ENCODE peak calls at places on chromosomes 11 and 22, in nine cellular contexts. One of them, this sample, is unnamed.
A peak's percentile ranks its signal among the peaks of the same experiment; 100 is the strongest.

GRCh38 chr11:67627788-67628624 is 1.7 kb downstream of the NUDT8 start:
- DNase-seq in astrocyte of the spinal cord: no peak
- DNase-seq in A549: no peak
- DNase-seq in nephron progenitor cell: no peak
- DNase-seq in stomach: no peak
- DNase-seq in WERI-Rb-1: no peak
- DNase-seq in AG09309: no peak
- DNase-seq in OCI-LY7: no peak
- DNase-seq in foreskin fibroblast: no peak
- DNase-seq in this sample: no peak

GRCh38 chr11:58471892-58472291 is 29.9 kb upstream of the OR5B12 start:
- DNase-seq in astrocyte of the spinal cord: no peak
- DNase-seq in A549: no peak
- DNase-seq in nephron progenitor cell: no peak
- DNase-seq in stomach: no peak
- DNase-seq in WERI-Rb-1: no peak
- DNase-seq in AG09309: no peak
- DNase-seq in OCI-LY7: no peak
- DNase-seq in foreskin fibroblast: no peak
- DNase-seq in this sample: no peak

GRCh38 chr11:31397239-31397834 is 27.7 kb downstream of the DNAJC24 start:
- DNase-seq in astrocyte of the spinal cord: peak; percentile 29
- DNase-seq in A549: peak; percentile 5
- DNase-seq in nephron progenitor cell: no peak
- DNase-seq in stomach: no peak
- DNase-seq in WERI-Rb-1: no peak
- DNase-seq in AG09309: no peak
- DNase-seq in OCI-LY7: peak; percentile 42
- DNase-seq in foreskin fibroblast: peak; percentile 41
- DNase-seq in this sample: no peak

GRCh38 chr11:1741741-1742140 is 8.7 kb downstream of the IFITM10 start:
- DNase-seq in astrocyte of the spinal cord: no peak
- DNase-seq in A549: no peak
- DNase-seq in nephron progenitor cell: no peak
- DNase-seq in stomach: no peak
- DNase-seq in WERI-Rb-1: no peak
- DNase-seq in AG09309: no peak
- DNase-seq in OCI-LY7: no peak
- DNase-seq in foreskin fibroblast: no peak
- DNase-seq in this sample: no peak

GRCh38 chr11:78193806-78194205 is 5.1 kb downstream of the USP35 start:
- DNase-seq in astrocyte of the spinal cord: no peak
- DNase-seq in A549: no peak
- DNase-seq in nephron progenitor cell: no peak
- DNase-seq in stomach: no peak
- DNase-seq in WERI-Rb-1: no peak
- DNase-seq in AG09309: no peak
- DNase-seq in OCI-LY7: no peak
- DNase-seq in foreskin fibroblast: no peak
- DNase-seq in this sample: no peak

GRCh38 chr11:131297441-131297840 is 73.0 kb upstream of the NTM start:
- DNase-seq in astrocyte of the spinal cord: no peak
- DNase-seq in A549: no peak
- DNase-seq in nephron progenitor cell: no peak
- DNase-seq in stomach: no peak
- DNase-seq in WERI-Rb-1: no peak
- DNase-seq in AG09309: no peak
- DNase-seq in OCI-LY7: no peak
- DNase-seq in foreskin fibroblast: no peak
- DNase-seq in this sample: no peak

GRCh38 chr11:59174664-59175033 is 2.7 kb downstream of the DTX4 start:
- DNase-seq in astrocyte of the spinal cord: no peak
- DNase-seq in A549: no peak
- DNase-seq in nephron progenitor cell: no peak
- DNase-seq in stomach: peak; percentile 43
- DNase-seq in WERI-Rb-1: no peak
- DNase-seq in AG09309: peak; percentile 40
- DNase-seq in OCI-LY7: no peak
- DNase-seq in foreskin fibroblast: peak; percentile 48
- DNase-seq in this sample: no peak

GRCh38 chr22:33931406-33931805 is 11.1 kb upstream of the LARGE1 start:
- DNase-seq in astrocyte of the spinal cord: no peak
- DNase-seq in A549: no peak
- DNase-seq in nephron progenitor cell: no peak
- DNase-seq in stomach: no peak
- DNase-seq in WERI-Rb-1: no peak
- DNase-seq in AG09309: no peak
- DNase-seq in OCI-LY7: no peak
- DNase-seq in foreskin fibroblast: no peak
- DNase-seq in this sample: no peak

GRCh38 chr11:29280452-29280851 is 736.4 kb downstream of the KCNA4 start:
- DNase-seq in astrocyte of the spinal cord: peak; percentile 45
- DNase-seq in A549: no peak
- DNase-seq in nephron progenitor cell: no peak
- DNase-seq in stomach: no peak
- DNase-seq in WERI-Rb-1: no peak
- DNase-seq in AG09309: no peak
- DNase-seq in OCI-LY7: no peak
- DNase-seq in foreskin fibroblast: no peak
- DNase-seq in this sample: no peak

GRCh38 chr11:87092159-87092558 is 54.4 kb downstream of the TMEM135 start:
- DNase-seq in astrocyte of the spinal cord: no peak
- DNase-seq in A549: no peak
- DNase-seq in nephron progenitor cell: no peak
- DNase-seq in stomach: no peak
- DNase-seq in WERI-Rb-1: no peak
- DNase-seq in AG09309: no peak
- DNase-seq in OCI-LY7: no peak
- DNase-seq in foreskin fibroblast: peak; percentile 44
- DNase-seq in this sample: no peak

GRCh38 chr22:44111562-44112155 is 69.1 kb upstream of the PARVG start:
- DNase-seq in astrocyte of the spinal cord: no peak
- DNase-seq in A549: no peak
- DNase-seq in nephron progenitor cell: no peak
- DNase-seq in stomach: no peak
- DNase-seq in WERI-Rb-1: no peak
- DNase-seq in AG09309: no peak
- DNase-seq in OCI-LY7: no peak
- DNase-seq in foreskin fibroblast: no peak
- DNase-seq in this sample: no peak

GRCh38 chr11:29260939-29261705 is 755.7 kb downstream of the KCNA4 start:
- DNase-seq in astrocyte of the spinal cord: peak; percentile 46
- DNase-seq in A549: peak; percentile 15
- DNase-seq in nephron progenitor cell: no peak
- DNase-seq in stomach: no peak
- DNase-seq in WERI-Rb-1: no peak
- DNase-seq in AG09309: no peak
- DNase-seq in OCI-LY7: no peak
- DNase-seq in foreskin fibroblast: peak; percentile 33
- DNase-seq in this sample: no peak

GRCh38 chr11:27085605-27086004 is 45.0 kb downstream of the BBOX1 start:
- DNase-seq in astrocyte of the spinal cord: no peak
- DNase-seq in A549: no peak
- DNase-seq in nephron progenitor cell: no peak
- DNase-seq in stomach: no peak
- DNase-seq in WERI-Rb-1: no peak
- DNase-seq in AG09309: no peak
- DNase-seq in OCI-LY7: no peak
- DNase-seq in foreskin fibroblast: no peak
- DNase-seq in this sample: no peak

DNA sequence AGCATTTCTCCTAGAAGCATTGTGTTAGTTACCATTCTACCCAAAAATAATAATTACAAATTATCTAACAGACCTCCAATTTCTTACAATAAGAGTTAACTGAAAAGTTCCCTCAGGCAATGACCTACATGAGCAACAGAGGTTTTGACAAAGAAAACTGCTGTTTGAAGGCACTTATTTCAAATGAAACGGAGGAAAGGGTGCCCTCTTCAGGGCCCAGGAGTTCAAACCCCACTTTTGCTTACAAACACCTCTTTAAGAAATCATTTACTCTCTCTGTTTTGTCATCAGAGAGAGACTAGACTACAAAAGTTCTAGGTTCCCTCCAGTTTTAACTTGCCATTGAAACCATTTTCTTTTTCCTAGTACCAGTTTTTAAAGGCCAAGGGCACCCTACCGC is 56.7 kb downstream of the AMBRA1 start:
- DNase-seq in astrocyte of the spinal cord: peak; percentile 12
- DNase-seq in A549: no peak
- DNase-seq in nephron progenitor cell: no peak
- DNase-seq in stomach: no peak
- DNase-seq in WERI-Rb-1: no peak
- DNase-seq in AG09309: no peak
- DNase-seq in OCI-LY7: no peak
- DNase-seq in foreskin fibroblast: peak; percentile 34
- DNase-seq in this sample: no peak
- TF ChIP-seq CTCF in astrocyte of the spinal cord: peak; percentile 30
- TF ChIP-seq CTCF in A549: peak; percentile 7
- TF ChIP-seq CTCF in nephron progenitor cell: no peak
- TF ChIP-seq CTCF in stomach: no peak
- TF ChIP-seq CTCF in WERI-Rb-1: peak; percentile 40
- TF ChIP-seq CTCF in AG09309: peak; percentile 24
- TF ChIP-seq CTCF in OCI-LY7: peak; percentile 11
- TF ChIP-seq CTCF in foreskin fibroblast: no peak
- TF ChIP-seq CTCF in this sample: no peak

DNA sequence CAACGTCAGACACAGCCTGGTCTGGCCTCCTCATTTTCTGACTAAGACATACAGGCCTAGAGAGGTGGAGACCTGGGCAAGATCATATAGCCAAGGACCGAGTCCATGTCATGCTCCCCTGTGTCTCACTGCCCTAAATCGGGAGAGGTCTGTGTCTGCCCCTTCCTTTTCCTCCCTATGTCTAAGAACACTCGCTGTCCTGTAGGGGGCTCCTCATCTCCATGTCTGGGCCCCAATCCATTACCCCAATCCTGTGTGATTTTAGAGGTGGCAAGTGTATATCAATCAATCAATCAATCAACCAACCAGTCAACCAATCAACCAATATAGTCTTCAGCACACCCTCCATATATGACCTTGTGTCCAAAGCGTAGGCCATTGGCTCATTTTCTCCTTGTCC is 125.7 kb downstream of the KIRREL3 start:
- DNase-seq in astrocyte of the spinal cord: no peak
- DNase-seq in A549: no peak
- DNase-seq in nephron progenitor cell: no peak
- DNase-seq in stomach: no peak
- DNase-seq in WERI-Rb-1: peak; percentile 38
- DNase-seq in AG09309: no peak
- DNase-seq in OCI-LY7: peak; percentile 1
- DNase-seq in foreskin fibroblast: no peak
- DNase-seq in this sample: no peak
- TF ChIP-seq CTCF in astrocyte of the spinal cord: peak; percentile 27
- TF ChIP-seq CTCF in A549: peak; percentile 12
- TF ChIP-seq CTCF in nephron progenitor cell: no peak
- TF ChIP-seq CTCF in stomach: no peak
- TF ChIP-seq CTCF in WERI-Rb-1: peak; percentile 67
- TF ChIP-seq CTCF in AG09309: peak; percentile 32
- TF ChIP-seq CTCF in OCI-LY7: peak; percentile 58
- TF ChIP-seq CTCF in foreskin fibroblast: no peak
- TF ChIP-seq CTCF in this sample: peak; percentile 14

GRCh38 chr22:41949297-41949965 is 2.5 kb upstream of the CENPM start:
- DNase-seq in astrocyte of the spinal cord: no peak
- DNase-seq in A549: no peak
- DNase-seq in nephron progenitor cell: no peak
- DNase-seq in stomach: no peak
- DNase-seq in WERI-Rb-1: no peak
- DNase-seq in AG09309: no peak
- DNase-seq in OCI-LY7: peak; percentile 31
- DNase-seq in foreskin fibroblast: no peak
- DNase-seq in this sample: no peak

GRCh38 chr22:41943661-41944209 is 3.2 kb downstream of the CENPM start:
- DNase-seq in astrocyte of the spinal cord: no peak
- DNase-seq in A549: no peak
- DNase-seq in nephron progenitor cell: no peak
- DNase-seq in stomach: peak; percentile 77
- DNase-seq in WERI-Rb-1: no peak
- DNase-seq in AG09309: no peak
- DNase-seq in OCI-LY7: no peak
- DNase-seq in foreskin fibroblast: peak; percentile 59
- DNase-seq in this sample: no peak

GRCh38 chr22:41947181-41948080 is 479 bp upstream of the CENPM start:
- DNase-seq in astrocyte of the spinal cord: no peak
- DNase-seq in A549: no peak
- DNase-seq in nephron progenitor cell: no peak
- DNase-seq in stomach: no peak
- DNase-seq in WERI-Rb-1: no peak
- DNase-seq in AG09309: no peak
- DNase-seq in OCI-LY7: peak; percentile 67
- DNase-seq in foreskin fibroblast: no peak
- DNase-seq in this sample: no peak

GRCh38 chr22:41948142-41948541 is 1.2 kb upstream of the CENPM start:
- DNase-seq in astrocyte of the spinal cord: no peak
- DNase-seq in A549: no peak
- DNase-seq in nephron progenitor cell: no peak
- DNase-seq in stomach: no peak
- DNase-seq in WERI-Rb-1: no peak
- DNase-seq in AG09309: no peak
- DNase-seq in OCI-LY7: no peak
- DNase-seq in foreskin fibroblast: no peak
- DNase-seq in this sample: no peak

DNA sequence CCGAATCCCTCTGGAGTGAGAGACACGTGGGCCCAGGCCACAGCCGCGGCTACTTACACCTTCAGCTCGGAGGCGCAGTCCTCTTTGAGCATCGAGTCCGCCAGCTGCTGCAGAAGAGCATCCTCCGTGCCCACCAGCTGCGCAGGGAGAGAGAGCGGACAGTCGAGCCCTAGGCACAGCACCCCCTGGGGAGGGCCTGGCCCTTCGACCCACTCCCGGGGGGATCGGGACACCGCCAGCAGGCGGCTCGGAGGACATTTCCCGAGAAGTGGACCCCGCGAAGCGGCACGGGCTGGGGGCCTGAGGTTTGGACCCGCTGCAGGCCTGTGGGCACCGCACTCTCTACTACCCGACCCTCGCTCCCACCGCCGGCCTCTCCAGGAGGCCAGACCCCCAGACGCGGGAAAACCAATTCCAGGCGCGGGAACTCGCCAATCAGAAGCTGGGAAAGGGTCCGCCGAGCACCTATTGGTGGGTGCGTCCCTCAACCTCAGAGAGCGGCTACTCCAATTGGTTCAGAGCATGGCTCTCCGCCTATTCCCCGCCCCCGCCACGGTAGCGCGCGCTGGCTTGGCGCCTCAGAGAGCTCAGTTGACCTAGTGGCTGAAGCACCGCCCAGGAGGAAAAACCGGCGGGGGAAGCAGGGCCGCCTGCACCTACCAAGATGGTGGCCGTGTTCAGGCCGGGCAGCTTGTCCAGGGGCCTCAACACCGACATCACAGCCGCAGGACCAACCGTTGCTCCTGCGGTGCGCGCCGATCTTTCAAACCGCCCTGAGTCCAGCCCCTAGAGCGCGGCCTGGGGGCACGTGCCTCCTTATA is at the start of gene CENPM:
- DNase-seq in astrocyte of the spinal cord: peak; percentile 94
- DNase-seq in A549: peak; percentile 75
- DNase-seq in nephron progenitor cell: peak; percentile 96
- DNase-seq in stomach: peak; percentile 92
- DNase-seq in WERI-Rb-1: peak; percentile 97
- DNase-seq in AG09309: peak; percentile 61
- DNase-seq in OCI-LY7: peak; percentile 95
- DNase-seq in foreskin fibroblast: peak; percentile 96
- DNase-seq in this sample: peak; percentile 94
- TF ChIP-seq CTCF in astrocyte of the spinal cord: peak; percentile 36
- TF ChIP-seq CTCF in A549: no peak
- TF ChIP-seq CTCF in nephron progenitor cell: no peak
- TF ChIP-seq CTCF in stomach: peak; percentile 14
- TF ChIP-seq CTCF in WERI-Rb-1: peak; percentile 12
- TF ChIP-seq CTCF in AG09309: peak; percentile 45
- TF ChIP-seq CTCF in OCI-LY7: peak; percentile 34
- TF ChIP-seq CTCF in foreskin fibroblast: peak; percentile 27
- TF ChIP-seq CTCF in this sample: peak; percentile 16

GRCh38 chr11:123169821-123170220 is 25.2 kb downstream of the CLMP start:
- DNase-seq in astrocyte of the spinal cord: no peak
- DNase-seq in A549: no peak
- DNase-seq in nephron progenitor cell: no peak
- DNase-seq in stomach: no peak
- DNase-seq in WERI-Rb-1: no peak
- DNase-seq in AG09309: no peak
- DNase-seq in OCI-LY7: no peak
- DNase-seq in foreskin fibroblast: no peak
- DNase-seq in this sample: no peak
- TF ChIP-seq CTCF in astrocyte of the spinal cord: no peak
- TF ChIP-seq CTCF in A549: no peak
- TF ChIP-seq CTCF in nephron progenitor cell: no peak
- TF ChIP-seq CTCF in stomach: no peak
- TF ChIP-seq CTCF in WERI-Rb-1: no peak
- TF ChIP-seq CTCF in AG09309: no peak
- TF ChIP-seq CTCF in OCI-LY7: no peak
- TF ChIP-seq CTCF in foreskin fibroblast: no peak
- TF ChIP-seq CTCF in this sample: no peak

This sample was measured in endothelial cell.